ENCODE peak calls at places on chromosome 4, in ten cellular contexts. One of them, this sample, is unnamed.

GRCh38 chr4:161929966-161930365 is 233.8 kb downstream of the FSTL5 start:
- DNase-seq in activated T-cell treated with anti-CD3 and anti-CD28 coated beads, Interleukin-2, amount 50 U/mL, for 48 hours: no peak
- DNase-seq in RPMI8226: no peak
- DNase-seq in CD4-positive, CD25-positive, alpha-beta regulatory T cell: no peak
- DNase-seq in cerebellar nuclear complex: no peak
- DNase-seq in G401: peak
- DNase-seq in activated CD4-positive, alpha-beta T cell treated with anti-CD3 and anti-CD28 coated beads, Interleukin-2, amount 50 U/mL, for 1 hour: no peak
- DNase-seq in stimulated activated CD4-positive, alpha-beta T cell treated with anti-CD3 and anti-CD28 coated beads, TNF-alpha, amount 100 ng/mL, for 4 hours: no peak
- DNase-seq in thyroid gland: no peak
- DNase-seq in HFF-Myc: peak
- DNase-seq in this sample: no peak

GRCh38 chr4:7075962-7076693 is 8.3 kb upstream of the GRPEL1 start:
- DNase-seq in activated T-cell treated with anti-CD3 and anti-CD28 coated beads, Interleukin-2, amount 50 U/mL, for 48 hours: no peak
- DNase-seq in RPMI8226: no peak
- DNase-seq in CD4-positive, CD25-positive, alpha-beta regulatory T cell: no peak
- DNase-seq in cerebellar nuclear complex: no peak
- DNase-seq in G401: no peak
- DNase-seq in activated CD4-positive, alpha-beta T cell treated with anti-CD3 and anti-CD28 coated beads, Interleukin-2, amount 50 U/mL, for 1 hour: no peak
- DNase-seq in stimulated activated CD4-positive, alpha-beta T cell treated with anti-CD3 and anti-CD28 coated beads, TNF-alpha, amount 100 ng/mL, for 4 hours: no peak
- DNase-seq in thyroid gland: no peak
- DNase-seq in HFF-Myc: no peak
- DNase-seq in this sample: no peak

GRCh38 chr4:84433603-84434232 is 65.4 kb downstream of the NKX6-1 start:
- DNase-seq in activated T-cell treated with anti-CD3 and anti-CD28 coated beads, Interleukin-2, amount 50 U/mL, for 48 hours: no peak
- DNase-seq in RPMI8226: no peak
- DNase-seq in CD4-positive, CD25-positive, alpha-beta regulatory T cell: no peak
- DNase-seq in cerebellar nuclear complex: no peak
- DNase-seq in G401: no peak
- DNase-seq in activated CD4-positive, alpha-beta T cell treated with anti-CD3 and anti-CD28 coated beads, Interleukin-2, amount 50 U/mL, for 1 hour: no peak
- DNase-seq in stimulated activated CD4-positive, alpha-beta T cell treated with anti-CD3 and anti-CD28 coated beads, TNF-alpha, amount 100 ng/mL, for 4 hours: no peak
- DNase-seq in thyroid gland: no peak
- DNase-seq in HFF-Myc: no peak
- DNase-seq in this sample: no peak

GRCh38 chr4:159398236-159398638 is 295.4 kb downstream of the RAPGEF2 start:
- DNase-seq in activated T-cell treated with anti-CD3 and anti-CD28 coated beads, Interleukin-2, amount 50 U/mL, for 48 hours: no peak
- DNase-seq in RPMI8226: peak
- DNase-seq in CD4-positive, CD25-positive, alpha-beta regulatory T cell: no peak
- DNase-seq in cerebellar nuclear complex: no peak
- DNase-seq in G401: no peak
- DNase-seq in activated CD4-positive, alpha-beta T cell treated with anti-CD3 and anti-CD28 coated beads, Interleukin-2, amount 50 U/mL, for 1 hour: no peak
- DNase-seq in stimulated activated CD4-positive, alpha-beta T cell treated with anti-CD3 and anti-CD28 coated beads, TNF-alpha, amount 100 ng/mL, for 4 hours: no peak
- DNase-seq in thyroid gland: no peak
- DNase-seq in HFF-Myc: no peak
- DNase-seq in this sample: no peak

GRCh38 chr4:137519406-137519805 is 12.9 kb downstream of the PCDH18 start:
- DNase-seq in activated T-cell treated with anti-CD3 and anti-CD28 coated beads, Interleukin-2, amount 50 U/mL, for 48 hours: no peak
- DNase-seq in RPMI8226: no peak
- DNase-seq in CD4-positive, CD25-positive, alpha-beta regulatory T cell: no peak
- DNase-seq in cerebellar nuclear complex: no peak
- DNase-seq in G401: no peak
- DNase-seq in activated CD4-positive, alpha-beta T cell treated with anti-CD3 and anti-CD28 coated beads, Interleukin-2, amount 50 U/mL, for 1 hour: no peak
- DNase-seq in stimulated activated CD4-positive, alpha-beta T cell treated with anti-CD3 and anti-CD28 coated beads, TNF-alpha, amount 100 ng/mL, for 4 hours: no peak
- DNase-seq in thyroid gland: no peak
- DNase-seq in HFF-Myc: no peak
- DNase-seq in this sample: no peak

GRCh38 chr4:11232004-11232403 is 196.7 kb downstream of the HS3ST1 start:
- DNase-seq in activated T-cell treated with anti-CD3 and anti-CD28 coated beads, Interleukin-2, amount 50 U/mL, for 48 hours: no peak
- DNase-seq in RPMI8226: no peak
- DNase-seq in CD4-positive, CD25-positive, alpha-beta regulatory T cell: no peak
- DNase-seq in cerebellar nuclear complex: no peak
- DNase-seq in G401: no peak
- DNase-seq in activated CD4-positive, alpha-beta T cell treated with anti-CD3 and anti-CD28 coated beads, Interleukin-2, amount 50 U/mL, for 1 hour: no peak
- DNase-seq in stimulated activated CD4-positive, alpha-beta T cell treated with anti-CD3 and anti-CD28 coated beads, TNF-alpha, amount 100 ng/mL, for 4 hours: no peak
- DNase-seq in thyroid gland: no peak
- DNase-seq in HFF-Myc: no peak
- DNase-seq in this sample: no peak

GRCh38 chr4:186725422-186726149 is 1.9 kb upstream of the FAT1 start:
- DNase-seq in activated T-cell treated with anti-CD3 and anti-CD28 coated beads, Interleukin-2, amount 50 U/mL, for 48 hours: peak
- DNase-seq in RPMI8226: peak
- DNase-seq in CD4-positive, CD25-positive, alpha-beta regulatory T cell: peak
- DNase-seq in cerebellar nuclear complex: no peak
- DNase-seq in G401: peak
- DNase-seq in activated CD4-positive, alpha-beta T cell treated with anti-CD3 and anti-CD28 coated beads, Interleukin-2, amount 50 U/mL, for 1 hour: no peak
- DNase-seq in stimulated activated CD4-positive, alpha-beta T cell treated with anti-CD3 and anti-CD28 coated beads, TNF-alpha, amount 100 ng/mL, for 4 hours: no peak
- DNase-seq in thyroid gland: peak
- DNase-seq in HFF-Myc: no peak
- DNase-seq in this sample: no peak

GRCh38 chr4:47468686-47469365 is 5.3 kb upstream of the COMMD8 start:
- DNase-seq in activated T-cell treated with anti-CD3 and anti-CD28 coated beads, Interleukin-2, amount 50 U/mL, for 48 hours: no peak
- DNase-seq in RPMI8226: no peak
- DNase-seq in CD4-positive, CD25-positive, alpha-beta regulatory T cell: no peak
- DNase-seq in cerebellar nuclear complex: no peak
- DNase-seq in G401: no peak
- DNase-seq in activated CD4-positive, alpha-beta T cell treated with anti-CD3 and anti-CD28 coated beads, Interleukin-2, amount 50 U/mL, for 1 hour: no peak
- DNase-seq in stimulated activated CD4-positive, alpha-beta T cell treated with anti-CD3 and anti-CD28 coated beads, TNF-alpha, amount 100 ng/mL, for 4 hours: no peak
- DNase-seq in thyroid gland: no peak
- DNase-seq in HFF-Myc: no peak
- DNase-seq in this sample: no peak

GRCh38 chr4:167903291-167903721 is 189.0 kb upstream of the ANXA10 start:
- DNase-seq in activated T-cell treated with anti-CD3 and anti-CD28 coated beads, Interleukin-2, amount 50 U/mL, for 48 hours: no peak
- DNase-seq in RPMI8226: no peak
- DNase-seq in CD4-positive, CD25-positive, alpha-beta regulatory T cell: no peak
- DNase-seq in cerebellar nuclear complex: no peak
- DNase-seq in G401: no peak
- DNase-seq in activated CD4-positive, alpha-beta T cell treated with anti-CD3 and anti-CD28 coated beads, Interleukin-2, amount 50 U/mL, for 1 hour: no peak
- DNase-seq in stimulated activated CD4-positive, alpha-beta T cell treated with anti-CD3 and anti-CD28 coated beads, TNF-alpha, amount 100 ng/mL, for 4 hours: no peak
- DNase-seq in thyroid gland: no peak
- DNase-seq in HFF-Myc: no peak
- DNase-seq in this sample: no peak

GRCh38 chr4:4930677-4931076 is 71.2 kb downstream of the MSX1 start:
- DNase-seq in activated T-cell treated with anti-CD3 and anti-CD28 coated beads, Interleukin-2, amount 50 U/mL, for 48 hours: no peak
- DNase-seq in RPMI8226: no peak
- DNase-seq in CD4-positive, CD25-positive, alpha-beta regulatory T cell: no peak
- DNase-seq in cerebellar nuclear complex: no peak
- DNase-seq in G401: no peak
- DNase-seq in activated CD4-positive, alpha-beta T cell treated with anti-CD3 and anti-CD28 coated beads, Interleukin-2, amount 50 U/mL, for 1 hour: no peak
- DNase-seq in stimulated activated CD4-positive, alpha-beta T cell treated with anti-CD3 and anti-CD28 coated beads, TNF-alpha, amount 100 ng/mL, for 4 hours: no peak
- DNase-seq in thyroid gland: no peak
- DNase-seq in HFF-Myc: no peak
- DNase-seq in this sample: no peak

GRCh38 chr4:45554423-45554822 is 569.4 kb downstream of the GABRG1 start:
- DNase-seq in activated T-cell treated with anti-CD3 and anti-CD28 coated beads, Interleukin-2, amount 50 U/mL, for 48 hours: no peak
- DNase-seq in RPMI8226: no peak
- DNase-seq in CD4-positive, CD25-positive, alpha-beta regulatory T cell: no peak
- DNase-seq in cerebellar nuclear complex: no peak
- DNase-seq in G401: no peak
- DNase-seq in activated CD4-positive, alpha-beta T cell treated with anti-CD3 and anti-CD28 coated beads, Interleukin-2, amount 50 U/mL, for 1 hour: no peak
- DNase-seq in stimulated activated CD4-positive, alpha-beta T cell treated with anti-CD3 and anti-CD28 coated beads, TNF-alpha, amount 100 ng/mL, for 4 hours: no peak
- DNase-seq in thyroid gland: no peak
- DNase-seq in HFF-Myc: no peak
- DNase-seq in this sample: no peak

GRCh38 chr4:15396157-15396800 is 31.6 kb upstream of the C1QTNF7 start:
- DNase-seq in activated T-cell treated with anti-CD3 and anti-CD28 coated beads, Interleukin-2, amount 50 U/mL, for 48 hours: peak
- DNase-seq in RPMI8226: peak
- DNase-seq in CD4-positive, CD25-positive, alpha-beta regulatory T cell: peak
- DNase-seq in cerebellar nuclear complex: no peak
- DNase-seq in G401: peak
- DNase-seq in activated CD4-positive, alpha-beta T cell treated with anti-CD3 and anti-CD28 coated beads, Interleukin-2, amount 50 U/mL, for 1 hour: peak
- DNase-seq in stimulated activated CD4-positive, alpha-beta T cell treated with anti-CD3 and anti-CD28 coated beads, TNF-alpha, amount 100 ng/mL, for 4 hours: peak
- DNase-seq in thyroid gland: peak
- DNase-seq in HFF-Myc: no peak
- DNase-seq in this sample: no peak

GRCh38 chr4:26140150-26140898 is 180.5 kb upstream of the RBPJ start:
- DNase-seq in activated T-cell treated with anti-CD3 and anti-CD28 coated beads, Interleukin-2, amount 50 U/mL, for 48 hours: no peak
- DNase-seq in RPMI8226: no peak
- DNase-seq in CD4-positive, CD25-positive, alpha-beta regulatory T cell: no peak
- DNase-seq in cerebellar nuclear complex: no peak
- DNase-seq in G401: no peak
- DNase-seq in activated CD4-positive, alpha-beta T cell treated with anti-CD3 and anti-CD28 coated beads, Interleukin-2, amount 50 U/mL, for 1 hour: no peak
- DNase-seq in stimulated activated CD4-positive, alpha-beta T cell treated with anti-CD3 and anti-CD28 coated beads, TNF-alpha, amount 100 ng/mL, for 4 hours: no peak
- DNase-seq in thyroid gland: no peak
- DNase-seq in HFF-Myc: no peak
- DNase-seq in this sample: no peak

GRCh38 chr4:96009720-96010119 is 169.8 kb downstream of the PDHA2 start:
- DNase-seq in activated T-cell treated with anti-CD3 and anti-CD28 coated beads, Interleukin-2, amount 50 U/mL, for 48 hours: no peak
- DNase-seq in RPMI8226: no peak
- DNase-seq in CD4-positive, CD25-positive, alpha-beta regulatory T cell: no peak
- DNase-seq in cerebellar nuclear complex: no peak
- DNase-seq in G401: no peak
- DNase-seq in activated CD4-positive, alpha-beta T cell treated with anti-CD3 and anti-CD28 coated beads, Interleukin-2, amount 50 U/mL, for 1 hour: no peak
- DNase-seq in stimulated activated CD4-positive, alpha-beta T cell treated with anti-CD3 and anti-CD28 coated beads, TNF-alpha, amount 100 ng/mL, for 4 hours: no peak
- DNase-seq in thyroid gland: no peak
- DNase-seq in HFF-Myc: no peak
- DNase-seq in this sample: no peak

GRCh38 chr4:20253272-20253798 is 1.6 kb downstream of the SLIT2 start:
- DNase-seq in activated T-cell treated with anti-CD3 and anti-CD28 coated beads, Interleukin-2, amount 50 U/mL, for 48 hours: no peak
- DNase-seq in RPMI8226: no peak
- DNase-seq in CD4-positive, CD25-positive, alpha-beta regulatory T cell: no peak
- DNase-seq in cerebellar nuclear complex: no peak
- DNase-seq in G401: no peak
- DNase-seq in activated CD4-positive, alpha-beta T cell treated with anti-CD3 and anti-CD28 coated beads, Interleukin-2, amount 50 U/mL, for 1 hour: no peak
- DNase-seq in stimulated activated CD4-positive, alpha-beta T cell treated with anti-CD3 and anti-CD28 coated beads, TNF-alpha, amount 100 ng/mL, for 4 hours: no peak
- DNase-seq in thyroid gland: no peak
- DNase-seq in HFF-Myc: no peak
- DNase-seq in this sample: no peak

GRCh38 chr4:140556372-140557085 is 12.2 kb downstream of the UCP1 start:
- DNase-seq in activated T-cell treated with anti-CD3 and anti-CD28 coated beads, Interleukin-2, amount 50 U/mL, for 48 hours: peak
- DNase-seq in RPMI8226: no peak
- DNase-seq in CD4-positive, CD25-positive, alpha-beta regulatory T cell: peak
- DNase-seq in cerebellar nuclear complex: no peak
- DNase-seq in G401: no peak
- DNase-seq in activated CD4-positive, alpha-beta T cell treated with anti-CD3 and anti-CD28 coated beads, Interleukin-2, amount 50 U/mL, for 1 hour: no peak
- DNase-seq in stimulated activated CD4-positive, alpha-beta T cell treated with anti-CD3 and anti-CD28 coated beads, TNF-alpha, amount 100 ng/mL, for 4 hours: peak
- DNase-seq in thyroid gland: no peak
- DNase-seq in HFF-Myc: no peak
- DNase-seq in this sample: no peak

GRCh38 chr4:132284910-132285426 is 864.1 kb upstream of the PCDH10 start:
- DNase-seq in activated T-cell treated with anti-CD3 and anti-CD28 coated beads, Interleukin-2, amount 50 U/mL, for 48 hours: no peak
- DNase-seq in RPMI8226: no peak
- DNase-seq in CD4-positive, CD25-positive, alpha-beta regulatory T cell: no peak
- DNase-seq in cerebellar nuclear complex: no peak
- DNase-seq in G401: no peak
- DNase-seq in activated CD4-positive, alpha-beta T cell treated with anti-CD3 and anti-CD28 coated beads, Interleukin-2, amount 50 U/mL, for 1 hour: no peak
- DNase-seq in stimulated activated CD4-positive, alpha-beta T cell treated with anti-CD3 and anti-CD28 coated beads, TNF-alpha, amount 100 ng/mL, for 4 hours: no peak
- DNase-seq in thyroid gland: no peak
- DNase-seq in HFF-Myc: no peak
- DNase-seq in this sample: no peak

GRCh38 chr4:90095000-90095399 is 32.2 kb upstream of the CCSER1 start:
- DNase-seq in activated T-cell treated with anti-CD3 and anti-CD28 coated beads, Interleukin-2, amount 50 U/mL, for 48 hours: no peak
- DNase-seq in RPMI8226: no peak
- DNase-seq in CD4-positive, CD25-positive, alpha-beta regulatory T cell: no peak
- DNase-seq in cerebellar nuclear complex: no peak
- DNase-seq in G401: no peak
- DNase-seq in activated CD4-positive, alpha-beta T cell treated with anti-CD3 and anti-CD28 coated beads, Interleukin-2, amount 50 U/mL, for 1 hour: no peak
- DNase-seq in stimulated activated CD4-positive, alpha-beta T cell treated with anti-CD3 and anti-CD28 coated beads, TNF-alpha, amount 100 ng/mL, for 4 hours: no peak
- DNase-seq in thyroid gland: no peak
- DNase-seq in HFF-Myc: no peak
- DNase-seq in this sample: no peak

GRCh38 chr4:186669159-186669720 is 54.4 kb downstream of the FAT1 start:
- DNase-seq in activated T-cell treated with anti-CD3 and anti-CD28 coated beads, Interleukin-2, amount 50 U/mL, for 48 hours: no peak
- DNase-seq in RPMI8226: no peak
- DNase-seq in CD4-positive, CD25-positive, alpha-beta regulatory T cell: no peak
- DNase-seq in cerebellar nuclear complex: no peak
- DNase-seq in G401: peak
- DNase-seq in activated CD4-positive, alpha-beta T cell treated with anti-CD3 and anti-CD28 coated beads, Interleukin-2, amount 50 U/mL, for 1 hour: no peak
- DNase-seq in stimulated activated CD4-positive, alpha-beta T cell treated with anti-CD3 and anti-CD28 coated beads, TNF-alpha, amount 100 ng/mL, for 4 hours: no peak
- DNase-seq in thyroid gland: no peak
- DNase-seq in HFF-Myc: peak
- DNase-seq in this sample: no peak

GRCh38 chr4:80183196-80184052 is 13.9 kb upstream of the PRDM8 start:
- DNase-seq in activated T-cell treated with anti-CD3 and anti-CD28 coated beads, Interleukin-2, amount 50 U/mL, for 48 hours: no peak
- DNase-seq in RPMI8226: no peak
- DNase-seq in CD4-positive, CD25-positive, alpha-beta regulatory T cell: peak
- DNase-seq in cerebellar nuclear complex: no peak
- DNase-seq in G401: no peak
- DNase-seq in activated CD4-positive, alpha-beta T cell treated with anti-CD3 and anti-CD28 coated beads, Interleukin-2, amount 50 U/mL, for 1 hour: peak
- DNase-seq in stimulated activated CD4-positive, alpha-beta T cell treated with anti-CD3 and anti-CD28 coated beads, TNF-alpha, amount 100 ng/mL, for 4 hours: no peak
- DNase-seq in thyroid gland: no peak
- DNase-seq in HFF-Myc: no peak
- DNase-seq in this sample: no peak

GRCh38 chr4:828641-829271 is 2.8 kb upstream of the CPLX1 start:
- DNase-seq in activated T-cell treated with anti-CD3 and anti-CD28 coated beads, Interleukin-2, amount 50 U/mL, for 48 hours: no peak
- DNase-seq in RPMI8226: no peak
- DNase-seq in CD4-positive, CD25-positive, alpha-beta regulatory T cell: no peak
- DNase-seq in cerebellar nuclear complex: no peak
- DNase-seq in G401: peak
- DNase-seq in activated CD4-positive, alpha-beta T cell treated with anti-CD3 and anti-CD28 coated beads, Interleukin-2, amount 50 U/mL, for 1 hour: no peak
- DNase-seq in stimulated activated CD4-positive, alpha-beta T cell treated with anti-CD3 and anti-CD28 coated beads, TNF-alpha, amount 100 ng/mL, for 4 hours: no peak
- DNase-seq in thyroid gland: peak
- DNase-seq in HFF-Myc: no peak
- DNase-seq in this sample: no peak

GRCh38 chr4:41613782-41614181 is 75.8 kb downstream of the LIMCH1 start:
- DNase-seq in activated T-cell treated with anti-CD3 and anti-CD28 coated beads, Interleukin-2, amount 50 U/mL, for 48 hours: no peak
- DNase-seq in RPMI8226: no peak
- DNase-seq in CD4-positive, CD25-positive, alpha-beta regulatory T cell: no peak
- DNase-seq in cerebellar nuclear complex: no peak
- DNase-seq in G401: no peak
- DNase-seq in activated CD4-positive, alpha-beta T cell treated with anti-CD3 and anti-CD28 coated beads, Interleukin-2, amount 50 U/mL, for 1 hour: no peak
- DNase-seq in stimulated activated CD4-positive, alpha-beta T cell treated with anti-CD3 and anti-CD28 coated beads, TNF-alpha, amount 100 ng/mL, for 4 hours: no peak
- DNase-seq in thyroid gland: no peak
- DNase-seq in HFF-Myc: no peak
- DNase-seq in this sample: no peak

GRCh38 chr4:183758006-183758734 is 99.1 kb downstream of the TRAPPC11 start:
- DNase-seq in activated T-cell treated with anti-CD3 and anti-CD28 coated beads, Interleukin-2, amount 50 U/mL, for 48 hours: peak
- DNase-seq in RPMI8226: no peak
- DNase-seq in CD4-positive, CD25-positive, alpha-beta regulatory T cell: no peak
- DNase-seq in cerebellar nuclear complex: no peak
- DNase-seq in G401: no peak
- DNase-seq in activated CD4-positive, alpha-beta T cell treated with anti-CD3 and anti-CD28 coated beads, Interleukin-2, amount 50 U/mL, for 1 hour: no peak
- DNase-seq in stimulated activated CD4-positive, alpha-beta T cell treated with anti-CD3 and anti-CD28 coated beads, TNF-alpha, amount 100 ng/mL, for 4 hours: no peak
- DNase-seq in thyroid gland: no peak
- DNase-seq in HFF-Myc: no peak
- DNase-seq in this sample: no peak

GRCh38 chr4:112069110-112069509 is 76.1 kb upstream of the FAM241A start:
- DNase-seq in activated T-cell treated with anti-CD3 and anti-CD28 coated beads, Interleukin-2, amount 50 U/mL, for 48 hours: no peak
- DNase-seq in RPMI8226: no peak
- DNase-seq in CD4-positive, CD25-positive, alpha-beta regulatory T cell: no peak
- DNase-seq in cerebellar nuclear complex: no peak
- DNase-seq in G401: no peak
- DNase-seq in activated CD4-positive, alpha-beta T cell treated with anti-CD3 and anti-CD28 coated beads, Interleukin-2, amount 50 U/mL, for 1 hour: no peak
- DNase-seq in stimulated activated CD4-positive, alpha-beta T cell treated with anti-CD3 and anti-CD28 coated beads, TNF-alpha, amount 100 ng/mL, for 4 hours: no peak
- DNase-seq in thyroid gland: no peak
- DNase-seq in HFF-Myc: no peak
- DNase-seq in this sample: no peak

GRCh38 chr4:138658518-138658917 is 357.1 kb upstream of the NOCT start:
- DNase-seq in activated T-cell treated with anti-CD3 and anti-CD28 coated beads, Interleukin-2, amount 50 U/mL, for 48 hours: no peak
- DNase-seq in RPMI8226: no peak
- DNase-seq in CD4-positive, CD25-positive, alpha-beta regulatory T cell: no peak
- DNase-seq in cerebellar nuclear complex: no peak
- DNase-seq in G401: no peak
- DNase-seq in activated CD4-positive, alpha-beta T cell treated with anti-CD3 and anti-CD28 coated beads, Interleukin-2, amount 50 U/mL, for 1 hour: no peak
- DNase-seq in stimulated activated CD4-positive, alpha-beta T cell treated with anti-CD3 and anti-CD28 coated beads, TNF-alpha, amount 100 ng/mL, for 4 hours: no peak
- DNase-seq in thyroid gland: no peak
- DNase-seq in HFF-Myc: no peak
- DNase-seq in this sample: no peak

GRCh38 chr4:48255959-48256342 is 13.7 kb downstream of the TEC start:
- DNase-seq in activated T-cell treated with anti-CD3 and anti-CD28 coated beads, Interleukin-2, amount 50 U/mL, for 48 hours: no peak
- DNase-seq in RPMI8226: no peak
- DNase-seq in CD4-positive, CD25-positive, alpha-beta regulatory T cell: no peak
- DNase-seq in cerebellar nuclear complex: no peak
- DNase-seq in G401: no peak
- DNase-seq in activated CD4-positive, alpha-beta T cell treated with anti-CD3 and anti-CD28 coated beads, Interleukin-2, amount 50 U/mL, for 1 hour: no peak
- DNase-seq in stimulated activated CD4-positive, alpha-beta T cell treated with anti-CD3 and anti-CD28 coated beads, TNF-alpha, amount 100 ng/mL, for 4 hours: no peak
- DNase-seq in thyroid gland: no peak
- DNase-seq in HFF-Myc: no peak
- DNase-seq in this sample: no peak

GRCh38 chr4:522438-522837 is 23.4 kb downstream of the PIGG start:
- DNase-seq in activated T-cell treated with anti-CD3 and anti-CD28 coated beads, Interleukin-2, amount 50 U/mL, for 48 hours: no peak
- DNase-seq in RPMI8226: no peak
- DNase-seq in CD4-positive, CD25-positive, alpha-beta regulatory T cell: no peak
- DNase-seq in cerebellar nuclear complex: no peak
- DNase-seq in G401: no peak
- DNase-seq in activated CD4-positive, alpha-beta T cell treated with anti-CD3 and anti-CD28 coated beads, Interleukin-2, amount 50 U/mL, for 1 hour: no peak
- DNase-seq in stimulated activated CD4-positive, alpha-beta T cell treated with anti-CD3 and anti-CD28 coated beads, TNF-alpha, amount 100 ng/mL, for 4 hours: no peak
- DNase-seq in thyroid gland: no peak
- DNase-seq in HFF-Myc: no peak
- DNase-seq in this sample: no peak

GRCh38 chr4:94345267-94345666 is 2.6 kb upstream of the HPGDS start:
- DNase-seq in activated T-cell treated with anti-CD3 and anti-CD28 coated beads, Interleukin-2, amount 50 U/mL, for 48 hours: no peak
- DNase-seq in RPMI8226: no peak
- DNase-seq in CD4-positive, CD25-positive, alpha-beta regulatory T cell: no peak
- DNase-seq in cerebellar nuclear complex: no peak
- DNase-seq in G401: no peak
- DNase-seq in activated CD4-positive, alpha-beta T cell treated with anti-CD3 and anti-CD28 coated beads, Interleukin-2, amount 50 U/mL, for 1 hour: no peak
- DNase-seq in stimulated activated CD4-positive, alpha-beta T cell treated with anti-CD3 and anti-CD28 coated beads, TNF-alpha, amount 100 ng/mL, for 4 hours: no peak
- DNase-seq in thyroid gland: no peak
- DNase-seq in HFF-Myc: no peak
- DNase-seq in this sample: no peak

This sample was measured in activated naive CD8-positive, alpha-beta T cell treated with anti-CD3 and anti-CD28 coated beads, Interleukin-2, amount 50 U/mL, for 16 hours.